ENCODE peak calls at places on chromosomes 5 and 9, in four cellular contexts. E is HepG2, O is transverse colon, V is sigmoid colon. M is an unnamed sample.
A peak's percentile ranks its signal among the peaks of the same experiment; 100 is the strongest.

GRCh38 chr5:14475013-14475412 is 106.6 kb upstream of the OTULINL start:
- DNase-seq in E (no peak), O (no peak), V (no peak), M (no peak)

GRCh38 chr5:79512692-79513518 is 1.0 kb downstream of the HOMER1 start:
- DNase-seq in E (no peak), O (no peak), V (no peak), M (no peak)

GRCh38 chr9:17064558-17064957 is 70.3 kb upstream of the CNTLN start:
- DNase-seq in E (no peak), O (no peak), V (no peak), M (no peak)

GRCh38 chr5:154370119-154370518 is 75.7 kb upstream of the SAP30L start:
- DNase-seq in E (no peak), O (no peak), V (no peak), M (no peak)

GRCh38 chr5:14687023-14687665 is 22.6 kb downstream of the OTULIN start:
- DNase-seq in E (no peak), O (no peak), V (no peak), M (no peak)

GRCh38 chr5:159031513-159031912 is 68.2 kb downstream of the EBF1 start:
- DNase-seq in E (no peak), O (no peak), V (no peak), M (no peak)

GRCh38 chr5:142095035-142095434 is 13.5 kb upstream of the NDFIP1 start:
- DNase-seq in E (no peak), O (no peak), V (no peak), M (no peak)

GRCh38 chr9:34994429-34995287 is 5.1 kb downstream of the DNAJB5 start:
- DNase-seq in E (peak; percentile 38), O (peak; percentile 43), V (no peak), M (peak; percentile 46)

GRCh38 chr9:88523056-88523455 is 11.9 kb upstream of the NXNL2 start:
- DNase-seq in E (no peak), O (no peak), V (no peak), M (no peak)

GRCh38 chr9:115118471-115119156 is 657 bp upstream of the TNC start:
- DNase-seq in E (no peak), O (peak; percentile 48), V (peak; percentile 93), M (peak; percentile 60)

GRCh38 chr9:6414291-6414690 is 1.3 kb downstream of the UHRF2 start:
- DNase-seq in E (no peak), O (no peak), V (no peak), M (no peak)

DNA sequence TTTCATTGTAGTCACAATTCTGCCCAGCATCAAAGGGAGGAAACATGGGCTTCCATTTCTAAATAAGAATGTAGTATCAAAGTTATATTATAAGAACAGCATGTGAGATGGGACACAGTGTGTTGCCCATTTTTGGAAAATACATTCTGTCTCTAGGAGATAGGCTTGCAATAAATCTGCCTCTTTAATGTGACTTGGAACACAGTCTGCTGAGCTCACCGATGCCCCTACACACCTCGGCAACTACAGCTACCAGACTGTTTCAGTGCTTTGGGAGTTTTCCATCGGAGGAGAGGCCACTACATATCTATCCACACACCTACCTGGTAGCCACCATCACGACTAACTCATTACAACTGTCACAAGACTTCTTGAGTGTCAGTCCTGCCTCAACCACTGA is 18.9 kb upstream of the FCHO2 start:
- DNase-seq in E (no peak), O (no peak), V (no peak), M (no peak)
- TF ChIP-seq EP300 in E (no peak), O (no peak), V (no peak), M (no peak)

DNA sequence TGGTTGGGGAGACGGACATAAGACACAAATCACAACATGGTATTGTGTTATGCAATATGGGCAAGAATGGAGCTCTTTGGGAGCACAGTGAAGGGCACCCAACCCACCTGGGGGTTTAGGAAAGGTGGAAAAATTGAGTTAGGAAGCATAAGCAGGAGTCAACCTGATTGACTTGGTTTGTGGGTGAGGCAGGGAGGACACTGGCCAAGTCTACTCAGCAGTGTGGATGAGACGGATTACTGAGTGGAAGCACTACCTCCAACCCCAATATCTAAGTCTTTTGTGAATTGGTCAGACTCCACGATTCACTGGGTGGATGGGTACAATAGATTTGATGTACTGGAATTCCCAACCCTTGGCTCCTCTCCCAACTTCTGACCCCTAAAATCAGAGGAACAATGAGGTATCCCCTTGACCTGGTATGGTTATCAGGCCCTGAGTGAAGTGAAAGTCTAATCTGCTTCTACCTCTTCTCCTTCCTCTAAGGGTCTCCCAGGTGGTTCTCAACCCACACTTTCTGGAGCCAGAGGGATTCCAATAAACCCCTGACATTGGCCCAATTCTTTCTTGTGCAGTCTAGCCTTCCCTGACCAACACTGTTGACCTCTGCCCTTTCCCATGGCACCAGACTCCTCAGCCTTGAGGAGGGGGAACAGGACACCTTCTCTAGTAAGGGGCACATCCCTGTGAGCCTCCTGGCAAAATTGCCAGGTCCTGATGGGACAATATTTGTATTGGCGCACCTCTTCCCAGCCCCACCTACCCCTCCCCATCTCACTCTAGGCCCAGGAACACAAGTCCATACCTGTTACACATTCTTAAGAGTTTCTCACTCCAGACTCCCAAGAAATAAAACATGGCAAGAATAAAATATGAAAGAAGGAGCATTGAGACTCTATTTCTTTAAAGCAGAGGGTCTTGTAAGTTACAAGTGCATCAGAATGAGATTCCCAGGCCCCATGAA is 5.3 kb downstream of the EGR1 start:
- DNase-seq in E (no peak), O (peak; percentile 31), V (no peak), M (no peak)
- TF ChIP-seq POLR2A in E (no peak), O (peak; percentile 0), V (no peak), M (no peak)

DNA sequence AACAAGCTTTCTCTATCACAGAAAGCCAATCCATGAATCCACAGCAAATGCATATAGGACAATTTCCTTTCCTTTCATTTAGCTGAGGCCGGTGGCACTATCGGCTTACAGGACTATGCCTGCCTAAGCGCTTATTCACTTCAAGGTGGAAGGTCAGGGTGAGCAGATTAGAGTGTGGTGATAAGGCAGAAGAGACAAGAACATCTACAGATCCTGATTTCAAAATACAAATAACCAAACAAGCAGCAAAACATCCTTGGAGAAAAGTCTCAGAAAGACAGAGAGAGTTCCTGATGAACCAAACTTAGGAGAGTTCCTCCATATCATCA is 57.2 kb downstream of the MEF2C start:
- DNase-seq in E (no peak), O (no peak), V (no peak), M (no peak)
- H3K27ac ChIP-seq in E (no peak overlapping the region), O (peak overlapping the region; percentile 51), V (peak overlapping the region; percentile 43), M (peak overlapping the region; percentile 64)

DNA sequence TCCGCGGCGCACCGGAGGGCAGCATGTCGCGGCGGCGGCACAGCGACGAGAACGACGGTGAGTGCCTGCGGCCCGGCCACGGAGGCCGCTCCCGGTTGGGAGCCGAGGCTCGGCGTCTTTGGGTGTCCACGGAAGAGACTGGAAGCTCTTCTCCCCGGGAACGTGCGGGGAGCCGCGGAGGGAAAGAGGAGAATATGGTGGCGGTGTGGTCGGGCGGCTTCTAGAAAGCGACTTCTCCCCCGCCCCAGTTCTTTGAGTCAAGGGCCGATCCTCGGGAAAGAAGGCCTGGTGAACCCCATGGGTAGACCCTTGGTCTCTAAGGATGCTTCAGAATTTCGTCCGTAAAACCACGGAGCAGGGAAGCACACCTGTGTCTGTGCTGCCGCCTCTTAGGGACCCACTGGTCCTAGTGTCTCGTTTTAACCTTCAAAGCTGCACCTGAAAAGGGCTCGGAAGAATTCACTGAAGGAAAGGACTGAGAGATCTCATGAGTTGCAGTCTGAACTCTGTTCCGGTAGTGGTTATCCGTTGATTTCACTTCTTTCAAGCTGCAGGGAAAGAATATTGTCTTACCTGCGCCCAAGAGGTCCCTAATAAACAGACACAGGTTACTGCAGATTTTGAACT is 351 bp downstream of the NCBP1 start:
- DNase-seq in E (peak; percentile 3), O (no peak), V (no peak), M (no peak)
- TF ChIP-seq EP300 in E (no peak), O (no peak), V (no peak), M (no peak)

GRCh38 chr5:177448244-177448950 is 1.8 kb downstream of the PRR7 start:
- DNase-seq in E (no peak), O (no peak), V (no peak), M (no peak)
- TF ChIP-seq POLR2A in E (no peak), O (no peak), V (no peak), M (no peak)

M was measured in stomach.